ENCODE peak calls at places on chromosomes 11 and 22, in eight cellular contexts. Y is fibroblast of the aortic adventitia; S is cardiac fibroblast; E is Jurkat, Clone E6-1; W is coronary artery; R is mucosa of descending colon; O is fibroblast of villous mesenchyme; T is stomach. Z is an unnamed sample.

GRCh38 chr22:43824724-43825485 is 12.8 kb upstream of the EFCAB6 start:
- DNase-seq in Y (no peak), S (no peak), E (no peak), W (no peak), R (no peak), O (no peak), T (peak), Z (no peak)

GRCh38 chr22:31583861-31584485 is 78.0 kb downstream of the PISD start:
- DNase-seq in Y (peak), S (peak), E (no peak), W (no peak), R (no peak), O (peak), T (no peak), Z (peak)

GRCh38 chr11:9459573-9460321 is 1.1 kb upstream of the ZNF143 start:
- DNase-seq in Y (peak), S (peak), E (peak), W (no peak), R (no peak), O (peak), T (no peak), Z (peak)

GRCh38 chr11:66686100-66686785 is 8.6 kb upstream of the RBM4B start:
- DNase-seq in Y (no peak), S (no peak), E (no peak), W (no peak), R (no peak), O (no peak), T (no peak), Z (no peak)

GRCh38 chr11:47516984-47517853 is 35.7 kb downstream of the CELF1 start:
- DNase-seq in Y (no peak), S (no peak), E (no peak), W (no peak), R (no peak), O (no peak), T (no peak), Z (no peak)

GRCh38 chr11:45075952-45076351 is 70.5 kb upstream of the PRDM11 start:
- DNase-seq in Y (no peak), S (no peak), E (no peak), W (no peak), R (no peak), O (no peak), T (no peak), Z (no peak)

GRCh38 chr11:1008781-1009180 is 27.7 kb downstream of the MUC6 start:
- DNase-seq in Y (no peak), S (no peak), E (no peak), W (no peak), R (no peak), O (no peak), T (no peak), Z (no peak)

GRCh38 chr11:87176044-87176443 is 138.3 kb downstream of the TMEM135 start:
- DNase-seq in Y (no peak), S (no peak), E (no peak), W (no peak), R (no peak), O (no peak), T (no peak), Z (no peak)

GRCh38 chr11:85717360-85717927 is 31.4 kb upstream of the CCDC89 start:
- DNase-seq in Y (no peak), S (no peak), E (no peak), W (no peak), R (no peak), O (no peak), T (no peak), Z (no peak)

GRCh38 chr22:24412274-24412673 is 15.1 kb upstream of the ADORA2A start:
- DNase-seq in Y (no peak), S (no peak), E (no peak), W (no peak), R (peak), O (no peak), T (peak), Z (no peak)

GRCh38 chr11:11279956-11280689 is 72.9 kb downstream of the CSNK2A3 start:
- DNase-seq in Y (no peak), S (peak), E (peak), W (peak), R (no peak), O (peak), T (no peak), Z (no peak)

GRCh38 chr11:76391039-76391438 is 9.9 kb downstream of the GVQW3 start:
- DNase-seq in Y (no peak), S (no peak), E (no peak), W (no peak), R (no peak), O (no peak), T (no peak), Z (no peak)

GRCh38 chr11:128692750-128693578 is 908 bp upstream of the FLI1 start:
- DNase-seq in Y (peak), S (peak), E (no peak), W (no peak), R (peak), O (peak), T (no peak), Z (peak)

GRCh38 chr11:7436657-7437056 is 48.6 kb upstream of the OLFML1 start:
- DNase-seq in Y (no peak), S (no peak), E (peak), W (no peak), R (no peak), O (no peak), T (no peak), Z (no peak)

GRCh38 chr11:113896156-113896879 is 8.3 kb upstream of the HTR3B start:
- DNase-seq in Y (peak), S (peak), E (no peak), W (no peak), R (peak), O (peak), T (peak), Z (peak)

GRCh38 chr11:18927550-18928322 is 11.5 kb downstream of the MRGPRX1 start:
- DNase-seq in Y (no peak), S (no peak), E (no peak), W (no peak), R (no peak), O (no peak), T (no peak), Z (no peak)

GRCh38 chr11:66328307-66329144 is 7.7 kb downstream of the RIN1 start:
- DNase-seq in Y (peak), S (peak), E (peak), W (no peak), R (peak), O (peak), T (peak), Z (peak)

GRCh38 chr22:29109853-29110252 is 37.0 kb downstream of the KREMEN1 start:
- DNase-seq in Y (no peak), S (no peak), E (no peak), W (no peak), R (no peak), O (peak), T (no peak), Z (no peak)

GRCh38 chr11:122180435-122180834 is 64.4 kb upstream of the BLID start:
- DNase-seq in Y (peak), S (peak), E (no peak), W (no peak), R (no peak), O (peak), T (no peak), Z (peak)

GRCh38 chr11:35593143-35593542 is 25.1 kb upstream of the FJX1 start:
- DNase-seq in Y (peak), S (peak), E (no peak), W (peak), R (no peak), O (peak), T (no peak), Z (peak)

GRCh38 chr22:30245181-30245984 is 1.2 kb downstream of the LIF start:
- DNase-seq in Y (no peak), S (no peak), E (no peak), W (no peak), R (peak), O (no peak), T (no peak), Z (no peak)

GRCh38 chr11:19777342-19778102 is 64.9 kb downstream of the NAV2 start:
- DNase-seq in Y (peak), S (peak), E (no peak), W (peak), R (peak), O (peak), T (no peak), Z (peak)

GRCh38 chr11:126790550-126790981 is 210.0 kb downstream of the KIRREL3 start:
- DNase-seq in Y (peak), S (peak), E (no peak), W (no peak), R (no peak), O (peak), T (no peak), Z (peak)

GRCh38 chr11:115409116-115409663 is 95.0 kb downstream of the CADM1 start:
- DNase-seq in Y (no peak), S (no peak), E (no peak), W (no peak), R (no peak), O (no peak), T (no peak), Z (no peak)

GRCh38 chr11:42171046-42171445 is 711.6 kb upstream of the LRRC4C start:
- DNase-seq in Y (peak), S (peak), E (no peak), W (no peak), R (no peak), O (no peak), T (no peak), Z (no peak)

GRCh38 chr11:113796663-113797259 is 17.2 kb downstream of the CLDN25 start:
- DNase-seq in Y (peak), S (peak), E (peak), W (no peak), R (no peak), O (peak), T (peak), Z (peak)

GRCh38 chr11:2186669-2187266 is 15.2 kb upstream of the TH start:
- DNase-seq in Y (no peak), S (peak), E (peak), W (no peak), R (no peak), O (no peak), T (peak), Z (no peak)

GRCh38 chr22:50246242-50247175 is 1.7 kb upstream of the TUBGCP6 start:
- DNase-seq in Y (no peak), S (no peak), E (no peak), W (no peak), R (no peak), O (no peak), T (no peak), Z (no peak)

GRCh38 chr22:22154068-22154467 is 90.5 kb upstream of the VPREB1 start:
- DNase-seq in Y (no peak), S (no peak), E (no peak), W (no peak), R (no peak), O (no peak), T (no peak), Z (no peak)

GRCh38 chr11:9820260-9820659 is 156.4 kb downstream of the SWAP70 start:
- DNase-seq in Y (no peak), S (no peak), E (no peak), W (no peak), R (no peak), O (no peak), T (no peak), Z (no peak)

GRCh38 chr22:33726294-33726711 is 194.0 kb downstream of the LARGE1 start:
- DNase-seq in Y (peak), S (peak), E (no peak), W (no peak), R (no peak), O (peak), T (no peak), Z (peak)

GRCh38 chr11:68436985-68437926 is 23.3 kb upstream of the PPP6R3 start:
- DNase-seq in Y (peak), S (peak), E (no peak), W (no peak), R (no peak), O (peak), T (no peak), Z (peak)

GRCh38 chr11:64529559-64530520 is 61.2 kb upstream of the SLC22A12 start:
- DNase-seq in Y (no peak), S (no peak), E (no peak), W (no peak), R (no peak), O (no peak), T (no peak), Z (no peak)

GRCh38 chr11:96472085-96472484 is 82.3 kb downstream of the JRKL start:
- DNase-seq in Y (no peak), S (no peak), E (no peak), W (no peak), R (no peak), O (no peak), T (no peak), Z (no peak)

GRCh38 chr11:86052697-86053641 is 15.9 kb downstream of the PICALM start:
- DNase-seq in Y (no peak), S (no peak), E (no peak), W (no peak), R (no peak), O (no peak), T (no peak), Z (no peak)

GRCh38 chr11:76316726-76317125 is 64.2 kb downstream of the THAP12 start:
- DNase-seq in Y (no peak), S (no peak), E (no peak), W (no peak), R (no peak), O (no peak), T (no peak), Z (no peak)